ENCODE peak calls at places on chromosomes 4 and X, in six cellular contexts. P is neural progenitor cell, N is heart right ventricle, T is HFF-Myc, D is GM23338, Q is PC-3. K is an unnamed sample.
A peak's percentile ranks its signal among the peaks of the same experiment; 100 is the strongest.

GRCh38 chr4:1683371-1683902 is 676 bp downstream of the FAM53A start:
- DNase-seq in P (no peak), N (no peak), T (peak; percentile 52), D (peak; percentile 49), Q (peak; percentile 60), K (peak; percentile 51)

GRCh38 chr4:177308125-177308524 is 1.5 kb upstream of the NEIL3 start:
- DNase-seq in P (no peak), N (no peak), T (peak; percentile 41), D (no peak), Q (peak; percentile 43), K (no peak)

GRCh38 chr4:96602661-96603060 is 762.8 kb downstream of the PDHA2 start:
- DNase-seq in P (no peak), N (no peak), T (no peak), D (no peak), Q (peak; percentile 18), K (no peak)

GRCh38 chrX:119826399-119826959 is 26.3 kb downstream of the UPF3B start:
- DNase-seq in P (no peak), N (no peak), T (no peak), D (peak; percentile 5), Q (peak; percentile 17), K (no peak)

GRCh38 chrX:105821471-105822081 is 763 bp upstream of the NRK start:
- DNase-seq in P (peak; percentile 42), N (no peak), T (no peak), D (peak; percentile 84), Q (peak; percentile 62), K (no peak)

GRCh38 chr4:1593038-1593417 is 91.1 kb downstream of the FAM53A start:
- DNase-seq in P (no peak), N (peak; percentile 6), T (no peak), D (peak; percentile 42), Q (no peak), K (no peak)

GRCh38 chr4:163063891-163064290 is 102.8 kb downstream of the NAF1 start:
- DNase-seq in P (no peak), N (no peak), T (no peak), D (no peak), Q (peak; percentile 78), K (peak; percentile 49)

GRCh38 chr4:123840232-123840631 is 443.6 kb downstream of the SPRY1 start:
- DNase-seq in P (no peak), N (no peak), T (no peak), D (no peak), Q (no peak), K (no peak)

GRCh38 chr4:98148856-98149255 is 5.6 kb upstream of the STPG2 start:
- DNase-seq in P (no peak), N (no peak), T (no peak), D (no peak), Q (peak; percentile 86), K (no peak)

GRCh38 chrX:71181558-71181909 is 36.9 kb downstream of the NLGN3 start:
- DNase-seq in P (peak; percentile 18), N (no peak), T (peak; percentile 9), D (no peak), Q (no peak), K (no peak)

GRCh38 chr4:94880976-94881375 is 123.2 kb downstream of the BMPR1B start:
- DNase-seq in P (no peak), N (no peak), T (no peak), D (no peak), Q (no peak), K (no peak)

GRCh38 chr4:76955187-76955586 is 5.6 kb downstream of the SEPTIN11 start:
- DNase-seq in P (no peak), N (no peak), T (no peak), D (no peak), Q (no peak), K (peak; percentile 66)

GRCh38 chr4:141543176-141543575 is 93.2 kb upstream of the IL15 start:
- DNase-seq in P (no peak), N (no peak), T (no peak), D (no peak), Q (peak; percentile 75), K (no peak)

GRCh38 chr4:153950100-153950979 is 161.5 kb upstream of the SFRP2 start:
- DNase-seq in P (no peak), N (no peak), T (no peak), D (no peak), Q (peak; percentile 7), K (peak; percentile 23)

GRCh38 chrX:48905090-48905790 is 6.2 kb downstream of the SLC35A2 start:
- DNase-seq in P (no peak), N (no peak), T (no peak), D (no peak), Q (no peak), K (no peak)

GRCh38 chr4:40446785-40447184 is 111.7 kb downstream of the CHRNA9 start:
- DNase-seq in P (no peak), N (no peak), T (no peak), D (no peak), Q (peak; percentile 14), K (peak; percentile 36)

GRCh38 chrX:87236836-87237235 is 280.8 kb upstream of the KLHL4 start:
- DNase-seq in P (no peak), N (no peak), T (no peak), D (no peak), Q (no peak), K (no peak)

GRCh38 chrX:104668550-104668949 is 102.6 kb downstream of the IL1RAPL2 start:
- DNase-seq in P (peak; percentile 14), N (no peak), T (no peak), D (peak; percentile 33), Q (peak; percentile 57), K (no peak)
- TF ChIP-seq CTCF in P (peak; percentile 32), N (peak; percentile 22), T (no peak), D (peak; percentile 39), Q (peak; percentile 63), K (peak; percentile 28)

DNA sequence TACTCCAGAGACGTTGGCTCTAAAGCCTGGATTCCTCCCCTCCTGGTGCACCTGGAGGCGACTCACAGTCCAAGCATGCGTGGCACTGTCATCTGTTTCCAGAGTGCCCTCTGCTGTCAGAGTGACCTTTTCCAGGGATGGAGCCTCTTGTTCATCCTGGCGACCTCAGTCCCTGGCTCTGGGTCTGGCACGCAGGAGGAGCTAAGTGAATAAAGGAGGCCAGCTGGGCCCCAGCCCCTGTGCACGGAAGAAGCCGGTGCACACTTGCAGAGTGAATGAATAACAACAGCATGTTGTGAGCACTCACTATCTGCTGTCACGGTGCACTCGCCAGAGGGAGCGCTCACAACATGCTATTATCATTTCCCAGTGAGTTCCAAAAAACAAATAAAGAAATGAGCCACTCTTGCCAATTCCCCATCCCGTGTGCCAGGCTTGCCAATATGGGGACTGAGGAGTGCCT is 27.8 kb upstream of the PSAPL1 start:
- DNase-seq in P (peak; percentile 78), N (no peak), T (peak; percentile 6), D (peak; percentile 51), Q (peak; percentile 88), K (no peak)
- TF ChIP-seq CTCF in P (peak; percentile 43), N (peak; percentile 59), T (peak; percentile 49), D (peak; percentile 20), Q (peak; percentile 76), K (no peak)

GRCh38 chrX:8179653-8180052 is 8.6 kb upstream of the VCX2 start:
- DNase-seq in P (no peak), N (no peak), T (no peak), D (no peak), Q (peak; percentile 49), K (no peak)
- TF ChIP-seq CTCF in P (peak; percentile 13), N (peak; percentile 34), T (no peak), D (no peak), Q (peak; percentile 43), K (peak; percentile 33)

DNA sequence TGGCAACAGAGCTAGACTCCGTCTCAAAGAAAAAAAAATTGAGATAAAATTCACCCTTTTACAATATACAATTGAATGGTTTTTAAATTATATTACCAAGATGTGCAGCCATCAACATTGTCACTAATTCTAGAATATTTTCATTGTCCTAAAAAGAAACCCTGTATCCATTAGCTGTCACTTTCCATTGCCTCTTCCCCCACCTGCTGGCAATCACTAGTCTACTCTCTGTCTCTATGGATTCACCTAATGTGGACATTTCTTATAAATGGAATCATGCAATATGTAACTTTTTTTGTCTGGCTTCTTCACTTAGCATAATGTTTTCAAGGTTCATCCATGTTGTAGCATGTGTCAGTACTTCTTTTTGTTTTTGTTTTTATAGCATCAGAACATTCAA is 20.8 kb downstream of the ABHD18 start:
- DNase-seq in P (no peak), N (no peak), T (no peak), D (no peak), Q (no peak), K (no peak)
- TF ChIP-seq CTCF in P (no peak), N (no peak), T (no peak), D (no peak), Q (peak; percentile 51), K (no peak)

GRCh38 chr4:81405900-81406401 is 65.8 kb downstream of the RASGEF1B start:
- DNase-seq in P (peak; percentile 89), N (no peak), T (peak; percentile 43), D (peak; percentile 88), Q (peak; percentile 69), K (peak; percentile 42)
- TF ChIP-seq CTCF in P (peak; percentile 90), N (peak; percentile 88), T (peak; percentile 71), D (peak; percentile 99), Q (peak; percentile 84), K (peak; percentile 55)

GRCh38 chrX:112630187-112630586 is 49.6 kb downstream of the LHFPL1 start:
- DNase-seq in P (no peak), N (no peak), T (no peak), D (no peak), Q (no peak), K (no peak)
- TF ChIP-seq CTCF in P (no peak), N (no peak), T (no peak), D (no peak), Q (no peak), K (no peak)

GRCh38 chr4:17562157-17562556 is 14.8 kb upstream of the LAP3 start:
- DNase-seq in P (peak; percentile 36), N (no peak), T (no peak), D (peak; percentile 28), Q (peak; percentile 8), K (no peak)
- TF ChIP-seq CTCF in P (peak; percentile 41), N (peak; percentile 22), T (no peak), D (peak; percentile 31), Q (peak; percentile 21), K (peak; percentile 24)

GRCh38 chrX:15468036-15468435 is 25.1 kb downstream of the PIR start:
- DNase-seq in P (peak; percentile 50), N (no peak), T (no peak), D (peak; percentile 27), Q (peak; percentile 64), K (peak; percentile 20)
- TF ChIP-seq CTCF in P (peak; percentile 69), N (peak; percentile 58), T (peak; percentile 34), D (peak; percentile 39), Q (peak; percentile 57), K (peak; percentile 49)

K was measured in retinal pigment epithelial cell.